ENCODE peak calls at places on chromosomes 12 and 14, in five cellular contexts. F is ACHN, W is AG09309, T is H7, I is epithelial cell of prostate. O is an unnamed sample.

GRCh38 chr12:4119157-4119761 is 154.3 kb upstream of the CCND2 start:
- DNase-seq in F (no peak), W (no peak), T (no peak), I (no peak), O (no peak)

GRCh38 chr12:40031965-40032364 is 73.9 kb downstream of the SLC2A13 start:
- DNase-seq in F (peak), W (no peak), T (no peak), I (no peak), O (no peak)

GRCh38 chr12:50222275-50222783 is 55.2 kb upstream of the CERS5 start:
- DNase-seq in F (peak), W (peak), T (peak), I (no peak), O (peak)

GRCh38 chr14:32372154-32372553 is 43.1 kb downstream of the AKAP6 start:
- DNase-seq in F (no peak), W (peak), T (no peak), I (peak), O (no peak)

GRCh38 chr14:89246290-89246689 is 170.7 kb downstream of the FOXN3 start:
- DNase-seq in F (no peak), W (no peak), T (no peak), I (no peak), O (no peak)

GRCh38 chr14:82313889-82314288 is 780.2 kb upstream of the SEL1L start:
- DNase-seq in F (no peak), W (no peak), T (no peak), I (no peak), O (peak)

GRCh38 chr14:68404652-68405183 is 388.1 kb downstream of the ZFP36L1 start:
- DNase-seq in F (no peak), W (no peak), T (no peak), I (peak), O (no peak)

GRCh38 chr14:72075649-72076334 is 143.6 kb downstream of the RGS6 start:
- DNase-seq in F (no peak), W (no peak), T (peak), I (no peak), O (peak)

GRCh38 chr14:24172261-24172860 is 481 bp downstream of the REC8 start:
- DNase-seq in F (no peak), W (no peak), T (no peak), I (no peak), O (peak)

GRCh38 chr12:25585662-25586061 is 32.6 kb upstream of the LMNTD1 start:
- DNase-seq in F (no peak), W (no peak), T (no peak), I (no peak), O (no peak)

GRCh38 chr12:32413412-32413811 is 14.1 kb downstream of the FGD4 start:
- DNase-seq in F (no peak), W (no peak), T (no peak), I (no peak), O (no peak)

GRCh38 chr14:20262642-20263128 is 23.6 kb downstream of the OR11H4 start:
- DNase-seq in F (peak), W (peak), T (no peak), I (peak), O (no peak)